ENCODE peak calls at places on chromosomes 7 and 10, in eight cellular contexts. One of them, this sample, is unnamed. For H3K9me3, the result is how much of the 10 kb centered on the place peaks cover.

GRCh38 chr10:99358101-99358500 is 28.9 kb downstream of the CNNM1 start:
- DNase-seq in left ventricle myocardium inferior: no peak
- DNase-seq in WERI-Rb-1: no peak
- DNase-seq in cardiac muscle cell: no peak
- DNase-seq in stomach: no peak
- DNase-seq in CD4-positive, alpha-beta T cell: no peak
- DNase-seq in SJSA1: no peak
- DNase-seq in MM.1S: no peak
- DNase-seq in this sample: no peak

GRCh38 chr10:56547163-56547562 is 186.1 kb upstream of the ZWINT start:
- DNase-seq in left ventricle myocardium inferior: no peak
- DNase-seq in WERI-Rb-1: no peak
- DNase-seq in cardiac muscle cell: peak
- DNase-seq in stomach: no peak
- DNase-seq in CD4-positive, alpha-beta T cell: no peak
- DNase-seq in SJSA1: no peak
- DNase-seq in MM.1S: peak
- DNase-seq in this sample: no peak

GRCh38 chr7:114086491-114086905 is 167.7 kb upstream of the PPP1R3A start:
- DNase-seq in left ventricle myocardium inferior: peak
- DNase-seq in WERI-Rb-1: peak
- DNase-seq in cardiac muscle cell: peak
- DNase-seq in stomach: peak
- DNase-seq in CD4-positive, alpha-beta T cell: no peak
- DNase-seq in SJSA1: no peak
- DNase-seq in MM.1S: peak
- DNase-seq in this sample: no peak

GRCh38 chr10:125820705-125821104 is 2.4 kb downstream of the UROS start:
- DNase-seq in left ventricle myocardium inferior: no peak
- DNase-seq in WERI-Rb-1: no peak
- DNase-seq in cardiac muscle cell: no peak
- DNase-seq in stomach: no peak
- DNase-seq in CD4-positive, alpha-beta T cell: no peak
- DNase-seq in SJSA1: no peak
- DNase-seq in MM.1S: peak
- DNase-seq in this sample: no peak

GRCh38 chr10:124557648-124558338 is 96.2 kb downstream of the LHPP start:
- DNase-seq in left ventricle myocardium inferior: no peak
- DNase-seq in WERI-Rb-1: no peak
- DNase-seq in cardiac muscle cell: no peak
- DNase-seq in stomach: no peak
- DNase-seq in CD4-positive, alpha-beta T cell: no peak
- DNase-seq in SJSA1: no peak
- DNase-seq in MM.1S: no peak
- DNase-seq in this sample: no peak

GRCh38 chr7:114813597-114813996 is 108.3 kb upstream of the MDFIC start:
- DNase-seq in left ventricle myocardium inferior: no peak
- DNase-seq in WERI-Rb-1: no peak
- DNase-seq in cardiac muscle cell: no peak
- DNase-seq in stomach: no peak
- DNase-seq in CD4-positive, alpha-beta T cell: no peak
- DNase-seq in SJSA1: no peak
- DNase-seq in MM.1S: no peak
- DNase-seq in this sample: no peak

GRCh38 chr10:5958680-5959079 is 18.7 kb downstream of the IL15RA start:
- DNase-seq in left ventricle myocardium inferior: no peak
- DNase-seq in WERI-Rb-1: no peak
- DNase-seq in cardiac muscle cell: no peak
- DNase-seq in stomach: no peak
- DNase-seq in CD4-positive, alpha-beta T cell: no peak
- DNase-seq in SJSA1: no peak
- DNase-seq in MM.1S: no peak
- DNase-seq in this sample: no peak

GRCh38 chr7:66281678-66282593 is 76.8 kb downstream of the TPST1 start:
- DNase-seq in left ventricle myocardium inferior: no peak
- DNase-seq in WERI-Rb-1: no peak
- DNase-seq in cardiac muscle cell: no peak
- DNase-seq in stomach: no peak
- DNase-seq in CD4-positive, alpha-beta T cell: no peak
- DNase-seq in SJSA1: peak
- DNase-seq in MM.1S: no peak
- DNase-seq in this sample: no peak

GRCh38 chr10:16674147-16674703 is 143.0 kb downstream of the RSU1 start:
- DNase-seq in left ventricle myocardium inferior: no peak
- DNase-seq in WERI-Rb-1: no peak
- DNase-seq in cardiac muscle cell: no peak
- DNase-seq in stomach: no peak
- DNase-seq in CD4-positive, alpha-beta T cell: no peak
- DNase-seq in SJSA1: no peak
- DNase-seq in MM.1S: no peak
- DNase-seq in this sample: no peak

GRCh38 chr10:13201132-13201531 is 33.0 kb downstream of the UCMA start:
- DNase-seq in left ventricle myocardium inferior: no peak
- DNase-seq in WERI-Rb-1: no peak
- DNase-seq in cardiac muscle cell: no peak
- DNase-seq in stomach: no peak
- DNase-seq in CD4-positive, alpha-beta T cell: no peak
- DNase-seq in SJSA1: no peak
- DNase-seq in MM.1S: no peak
- DNase-seq in this sample: no peak

GRCh38 chr7:27064169-27064568 is 31.6 kb downstream of the HOXA1 start:
- DNase-seq in left ventricle myocardium inferior: no peak
- DNase-seq in WERI-Rb-1: no peak
- DNase-seq in cardiac muscle cell: no peak
- DNase-seq in stomach: no peak
- DNase-seq in CD4-positive, alpha-beta T cell: no peak
- DNase-seq in SJSA1: no peak
- DNase-seq in MM.1S: no peak
- DNase-seq in this sample: no peak

GRCh38 chr7:76009672-76010600 is 15.5 kb upstream of the TMEM120A start:
- DNase-seq in left ventricle myocardium inferior: no peak
- DNase-seq in WERI-Rb-1: no peak
- DNase-seq in cardiac muscle cell: no peak
- DNase-seq in stomach: no peak
- DNase-seq in CD4-positive, alpha-beta T cell: no peak
- DNase-seq in SJSA1: no peak
- DNase-seq in MM.1S: no peak
- DNase-seq in this sample: no peak

GRCh38 chr7:114104035-114104434 is 185.2 kb upstream of the PPP1R3A start:
- DNase-seq in left ventricle myocardium inferior: no peak
- DNase-seq in WERI-Rb-1: no peak
- DNase-seq in cardiac muscle cell: no peak
- DNase-seq in stomach: no peak
- DNase-seq in CD4-positive, alpha-beta T cell: no peak
- DNase-seq in SJSA1: no peak
- DNase-seq in MM.1S: no peak
- DNase-seq in this sample: no peak

GRCh38 chr10:6247041-6247712 is 44.4 kb downstream of the PFKFB3 start:
- DNase-seq in left ventricle myocardium inferior: no peak
- DNase-seq in WERI-Rb-1: no peak
- DNase-seq in cardiac muscle cell: no peak
- DNase-seq in stomach: no peak
- DNase-seq in CD4-positive, alpha-beta T cell: no peak
- DNase-seq in SJSA1: no peak
- DNase-seq in MM.1S: no peak
- DNase-seq in this sample: no peak

GRCh38 chr10:48450811-48451466 is 144.5 kb downstream of the MAPK8 start:
- DNase-seq in left ventricle myocardium inferior: no peak
- DNase-seq in WERI-Rb-1: peak
- DNase-seq in cardiac muscle cell: no peak
- DNase-seq in stomach: peak
- DNase-seq in CD4-positive, alpha-beta T cell: no peak
- DNase-seq in SJSA1: peak
- DNase-seq in MM.1S: no peak
- DNase-seq in this sample: no peak

GRCh38 chr10:21724695-21725371 is 190.8 kb downstream of the MLLT10 start:
- DNase-seq in left ventricle myocardium inferior: peak
- DNase-seq in WERI-Rb-1: no peak
- DNase-seq in cardiac muscle cell: peak
- DNase-seq in stomach: peak
- DNase-seq in CD4-positive, alpha-beta T cell: peak
- DNase-seq in SJSA1: peak
- DNase-seq in MM.1S: peak
- DNase-seq in this sample: no peak

GRCh38 chr7:102012941-102013461 is 195.6 kb downstream of the CUX1 start:
- DNase-seq in left ventricle myocardium inferior: no peak
- DNase-seq in WERI-Rb-1: no peak
- DNase-seq in cardiac muscle cell: no peak
- DNase-seq in stomach: no peak
- DNase-seq in CD4-positive, alpha-beta T cell: no peak
- DNase-seq in SJSA1: no peak
- DNase-seq in MM.1S: no peak
- DNase-seq in this sample: no peak

GRCh38 chr10:34726862-34727261 is 88.2 kb downstream of the PARD3 start:
- DNase-seq in left ventricle myocardium inferior: no peak
- DNase-seq in WERI-Rb-1: no peak
- DNase-seq in cardiac muscle cell: no peak
- DNase-seq in stomach: no peak
- DNase-seq in CD4-positive, alpha-beta T cell: no peak
- DNase-seq in SJSA1: no peak
- DNase-seq in MM.1S: no peak
- DNase-seq in this sample: no peak

GRCh38 chr10:115141254-115141653 is 48.1 kb downstream of the ATRNL1 start:
- DNase-seq in left ventricle myocardium inferior: no peak
- DNase-seq in WERI-Rb-1: no peak
- DNase-seq in cardiac muscle cell: peak
- DNase-seq in stomach: no peak
- DNase-seq in CD4-positive, alpha-beta T cell: no peak
- DNase-seq in SJSA1: no peak
- DNase-seq in MM.1S: peak
- DNase-seq in this sample: no peak

GRCh38 chr7:159136442-159136841 is 8.2 kb downstream of the VIPR2 start:
- DNase-seq in left ventricle myocardium inferior: no peak
- DNase-seq in WERI-Rb-1: no peak
- DNase-seq in cardiac muscle cell: no peak
- DNase-seq in stomach: peak
- DNase-seq in CD4-positive, alpha-beta T cell: no peak
- DNase-seq in SJSA1: no peak
- DNase-seq in MM.1S: no peak
- DNase-seq in this sample: no peak

GRCh38 chr7:159138508-159138907 is 6.2 kb downstream of the VIPR2 start:
- DNase-seq in left ventricle myocardium inferior: no peak
- DNase-seq in WERI-Rb-1: no peak
- DNase-seq in cardiac muscle cell: no peak
- DNase-seq in stomach: peak
- DNase-seq in CD4-positive, alpha-beta T cell: no peak
- DNase-seq in SJSA1: no peak
- DNase-seq in MM.1S: no peak
- DNase-seq in this sample: no peak

GRCh38 chr7:159136846-159137245 is 7.8 kb downstream of the VIPR2 start:
- DNase-seq in left ventricle myocardium inferior: no peak
- DNase-seq in WERI-Rb-1: no peak
- DNase-seq in cardiac muscle cell: no peak
- DNase-seq in stomach: peak
- DNase-seq in CD4-positive, alpha-beta T cell: no peak
- DNase-seq in SJSA1: no peak
- DNase-seq in MM.1S: no peak
- DNase-seq in this sample: no peak

GRCh38 chr7:159137906-159138305 is 6.8 kb downstream of the VIPR2 start:
- DNase-seq in left ventricle myocardium inferior: no peak
- DNase-seq in WERI-Rb-1: no peak
- DNase-seq in cardiac muscle cell: no peak
- DNase-seq in stomach: peak
- DNase-seq in CD4-positive, alpha-beta T cell: no peak
- DNase-seq in SJSA1: no peak
- DNase-seq in MM.1S: no peak
- DNase-seq in this sample: no peak

GRCh38 chr7:159136013-159136412 is 8.7 kb downstream of the VIPR2 start:
- DNase-seq in left ventricle myocardium inferior: no peak
- DNase-seq in WERI-Rb-1: no peak
- DNase-seq in cardiac muscle cell: no peak
- DNase-seq in stomach: peak
- DNase-seq in CD4-positive, alpha-beta T cell: no peak
- DNase-seq in SJSA1: no peak
- DNase-seq in MM.1S: no peak
- DNase-seq in this sample: no peak
- H3K9me3 ChIP-seq in left ventricle myocardium inferior: under half
- H3K9me3 ChIP-seq in WERI-Rb-1: under half
- H3K9me3 ChIP-seq in cardiac muscle cell: under half
- H3K9me3 ChIP-seq in stomach: under half
- H3K9me3 ChIP-seq in CD4-positive, alpha-beta T cell: under half
- H3K9me3 ChIP-seq in SJSA1: under half
- H3K9me3 ChIP-seq in MM.1S: under half
- H3K9me3 ChIP-seq in this sample: under half

GRCh38 chr7:157996359-157997079 is 591.1 kb downstream of the PTPRN2 start:
- DNase-seq in left ventricle myocardium inferior: no peak
- DNase-seq in WERI-Rb-1: peak
- DNase-seq in cardiac muscle cell: no peak
- DNase-seq in stomach: no peak
- DNase-seq in CD4-positive, alpha-beta T cell: no peak
- DNase-seq in SJSA1: no peak
- DNase-seq in MM.1S: no peak
- DNase-seq in this sample: no peak
- H3K9me3 ChIP-seq in left ventricle myocardium inferior: under half
- H3K9me3 ChIP-seq in WERI-Rb-1: under half
- H3K9me3 ChIP-seq in cardiac muscle cell: under half
- H3K9me3 ChIP-seq in stomach: under half
- H3K9me3 ChIP-seq in CD4-positive, alpha-beta T cell: under half
- H3K9me3 ChIP-seq in SJSA1: under half
- H3K9me3 ChIP-seq in MM.1S: under half
- H3K9me3 ChIP-seq in this sample: under half

GRCh38 chr10:94027197-94027596 is 33.5 kb downstream of the PLCE1 start:
- DNase-seq in left ventricle myocardium inferior: no peak
- DNase-seq in WERI-Rb-1: no peak
- DNase-seq in cardiac muscle cell: no peak
- DNase-seq in stomach: no peak
- DNase-seq in CD4-positive, alpha-beta T cell: no peak
- DNase-seq in SJSA1: no peak
- DNase-seq in MM.1S: no peak
- DNase-seq in this sample: no peak

GRCh38 chr10:94024407-94024806 is 30.7 kb downstream of the PLCE1 start:
- DNase-seq in left ventricle myocardium inferior: no peak
- DNase-seq in WERI-Rb-1: no peak
- DNase-seq in cardiac muscle cell: no peak
- DNase-seq in stomach: no peak
- DNase-seq in CD4-positive, alpha-beta T cell: no peak
- DNase-seq in SJSA1: no peak
- DNase-seq in MM.1S: no peak
- DNase-seq in this sample: no peak

GRCh38 chr10:94029955-94030354 is 36.2 kb downstream of the PLCE1 start:
- DNase-seq in left ventricle myocardium inferior: no peak
- DNase-seq in WERI-Rb-1: no peak
- DNase-seq in cardiac muscle cell: no peak
- DNase-seq in stomach: no peak
- DNase-seq in CD4-positive, alpha-beta T cell: no peak
- DNase-seq in SJSA1: no peak
- DNase-seq in MM.1S: no peak
- DNase-seq in this sample: no peak
- H3K9me3 ChIP-seq in left ventricle myocardium inferior: half or more
- H3K9me3 ChIP-seq in WERI-Rb-1: under half
- H3K9me3 ChIP-seq in cardiac muscle cell: under half
- H3K9me3 ChIP-seq in stomach: under half
- H3K9me3 ChIP-seq in CD4-positive, alpha-beta T cell: under half
- H3K9me3 ChIP-seq in SJSA1: under half
- H3K9me3 ChIP-seq in MM.1S: under half
- H3K9me3 ChIP-seq in this sample: under half

GRCh38 chr7:57363321-57363720 is 86.7 kb upstream of the ZNF716 start:
- DNase-seq in left ventricle myocardium inferior: no peak
- DNase-seq in WERI-Rb-1: no peak
- DNase-seq in cardiac muscle cell: no peak
- DNase-seq in stomach: no peak
- DNase-seq in CD4-positive, alpha-beta T cell: no peak
- DNase-seq in SJSA1: no peak
- DNase-seq in MM.1S: no peak
- DNase-seq in this sample: no peak
- H3K9me3 ChIP-seq in left ventricle myocardium inferior: under half
- H3K9me3 ChIP-seq in WERI-Rb-1: under half
- H3K9me3 ChIP-seq in cardiac muscle cell: under half
- H3K9me3 ChIP-seq in stomach: under half
- H3K9me3 ChIP-seq in CD4-positive, alpha-beta T cell: under half
- H3K9me3 ChIP-seq in SJSA1: under half
- H3K9me3 ChIP-seq in MM.1S: under half
- H3K9me3 ChIP-seq in this sample: under half

GRCh38 chr7:35819954-35820703 is 19.3 kb downstream of the SEPTIN7 start:
- DNase-seq in left ventricle myocardium inferior: no peak
- DNase-seq in WERI-Rb-1: no peak
- DNase-seq in cardiac muscle cell: no peak
- DNase-seq in stomach: no peak
- DNase-seq in CD4-positive, alpha-beta T cell: no peak
- DNase-seq in SJSA1: no peak
- DNase-seq in MM.1S: no peak
- DNase-seq in this sample: no peak
- H3K9me3 ChIP-seq in left ventricle myocardium inferior: half or more
- H3K9me3 ChIP-seq in WERI-Rb-1: under half
- H3K9me3 ChIP-seq in cardiac muscle cell: under half
- H3K9me3 ChIP-seq in stomach: under half
- H3K9me3 ChIP-seq in CD4-positive, alpha-beta T cell: under half
- H3K9me3 ChIP-seq in SJSA1: under half
- H3K9me3 ChIP-seq in MM.1S: under half
- H3K9me3 ChIP-seq in this sample: under half